ENCODE peak calls at places on chromosomes 12 and 14, in seven cellular contexts. A is keratinocyte, O is OCI-LY7, I is ovary, N is osteoblast, T is A549, E is uterus. W is an unnamed sample.

GRCh38 chr12:16307843-16308475 is 30.5 kb upstream of the SLC15A5 start:
- DNase-seq in O (no peak), I (no peak), N (no peak), T (no peak), E (no peak), A (no peak), W (no peak)

GRCh38 chr14:56633544-56633943 is 53.9 kb downstream of the TMEM260 start:
- DNase-seq in T (no peak), N (no peak), I (no peak), E (no peak), A (no peak), O (no peak), W (no peak)

GRCh38 chr12:94725375-94726168 is 75.2 kb upstream of the TMCC3 start:
- DNase-seq in O (peak), N (no peak), A (no peak), T (peak), E (no peak), I (no peak), W (peak)

GRCh38 chr14:57533214-57533613 is 39.6 kb upstream of the CCDC198 start:
- DNase-seq in O (peak), E (no peak), T (peak), N (no peak), I (no peak), A (no peak), W (no peak)

GRCh38 chr12:131264625-131265024 is 310.9 kb downstream of the ADGRD1 start:
- DNase-seq in T (peak), A (no peak), I (no peak), O (no peak), E (no peak), N (no peak), W (no peak)

GRCh38 chr12:46402861-46403731 is 30.5 kb upstream of the SLC38A2 start:
- DNase-seq in A (no peak), N (no peak), T (no peak), I (no peak), O (no peak), E (no peak), W (no peak)

GRCh38 chr12:101021911-101022388 is 188.1 kb downstream of the SLC5A8 start:
- DNase-seq in I (no peak), N (peak), T (peak), O (no peak), E (no peak), A (peak), W (peak)

GRCh38 chr14:25308244-25308643 is 258.3 kb upstream of the STXBP6 start:
- DNase-seq in N (no peak), A (no peak), E (no peak), O (no peak), T (no peak), I (no peak), W (no peak)

GRCh38 chr14:34507459-34507858 is 32.0 kb downstream of the EAPP start:
- DNase-seq in N (no peak), O (no peak), T (no peak), A (no peak), I (no peak), E (no peak), W (no peak)

GRCh38 chr12:108237272-108237671 is 101.8 kb downstream of the CMKLR1 start:
- DNase-seq in I (no peak), A (no peak), N (no peak), O (no peak), T (no peak), E (no peak), W (no peak)

GRCh38 chr14:61813101-61813596 is 50.9 kb downstream of the SNAPC1 start:
- DNase-seq in T (no peak), N (peak), E (no peak), I (no peak), A (no peak), O (no peak), W (no peak)

GRCh38 chr14:64444140-64444539 is 21.2 kb upstream of the AKAP5 start:
- DNase-seq in T (no peak), E (no peak), I (no peak), N (no peak), O (no peak), A (no peak), W (no peak)

GRCh38 chr12:132021965-132022364 is 72.2 kb downstream of the EP400 start:
- DNase-seq in O (no peak), I (no peak), T (no peak), N (no peak), E (no peak), A (no peak), W (no peak)

GRCh38 chr12:89345830-89346740 is 6.2 kb downstream of the DUSP6 start:
- DNase-seq in N (no peak), A (no peak), O (peak), E (no peak), T (no peak), I (no peak), W (peak)

GRCh38 chr12:77229640-77230442 is 164.5 kb upstream of the E2F7 start:
- DNase-seq in T (no peak), I (no peak), N (peak), A (no peak), E (no peak), O (no peak), W (no peak)

GRCh38 chr12:109385339-109386078 is 37.8 kb downstream of the MYO1H start:
- DNase-seq in N (no peak), T (peak), O (peak), E (peak), I (no peak), A (peak), W (peak)

DNA sequence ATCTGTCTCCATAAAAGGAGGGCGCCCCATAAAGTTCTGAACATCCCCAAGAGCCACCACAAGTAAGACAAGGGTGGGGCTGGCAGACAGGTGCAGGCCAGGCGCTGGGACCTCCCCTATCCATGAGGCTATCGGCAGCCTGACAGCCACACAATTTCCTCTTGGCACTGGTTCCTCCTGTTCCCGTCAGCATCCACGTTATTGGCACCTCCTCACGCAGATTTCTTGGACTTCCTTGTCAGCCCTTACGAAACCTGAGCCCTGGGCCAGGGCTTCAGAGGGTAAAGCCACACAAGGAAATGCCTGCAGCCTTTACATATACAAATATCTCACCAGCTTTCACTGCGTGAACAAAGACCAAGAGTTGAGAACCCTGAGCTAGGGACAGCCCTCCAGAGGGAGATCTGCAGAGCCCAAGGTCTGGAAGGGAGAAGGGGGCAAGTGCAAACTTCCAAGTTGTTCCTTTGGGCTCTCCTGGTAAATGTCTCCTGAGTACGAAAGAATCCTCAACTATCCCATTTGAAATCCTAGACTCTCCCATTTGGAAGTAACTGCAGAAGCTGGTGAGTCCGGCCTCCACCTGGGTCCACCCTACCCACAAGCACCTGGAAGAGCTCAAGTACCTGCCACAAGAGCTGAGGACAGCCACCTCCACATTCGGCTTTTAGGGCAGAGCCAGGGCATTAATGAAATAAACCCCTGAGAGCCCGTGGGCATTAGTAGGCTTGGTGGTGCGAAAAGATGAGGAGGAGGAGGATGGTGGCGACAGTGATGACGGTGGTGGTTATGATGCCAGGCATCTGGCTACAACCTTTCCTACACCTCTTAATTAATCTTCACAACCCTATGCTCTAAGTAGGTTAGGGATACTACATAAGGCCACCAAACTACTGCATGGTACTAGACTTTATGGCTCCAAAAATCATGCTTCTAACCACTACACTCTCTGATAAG is 5.5 kb upstream of the TC2N start:
- DNase-seq in T (peak), N (no peak), O (peak), I (peak), E (peak), A (no peak), W (peak)
- H3K27ac ChIP-seq in T (peak), N (no peak), O (peak), I (no peak), E (peak), A (no peak), W (peak)

GRCh38 chr14:103136388-103137271 is 13.4 kb downstream of the TNFAIP2 start:
- DNase-seq in I (peak), T (no peak), N (peak), O (no peak), E (peak), A (no peak), W (no peak)

GRCh38 chr14:103134405-103134804 is 11.1 kb downstream of the TNFAIP2 start:
- DNase-seq in E (no peak), N (no peak), A (no peak), T (no peak), O (no peak), I (no peak), W (no peak)

GRCh38 chr14:103134919-103135318 is 11.7 kb downstream of the TNFAIP2 start:
- DNase-seq in T (no peak), I (no peak), A (no peak), E (no peak), O (no peak), N (no peak), W (no peak)

GRCh38 chr14:103136076-103136340 is 12.7 kb downstream of the TNFAIP2 start:
- DNase-seq in I (no peak), N (peak), E (no peak), O (no peak), T (no peak), A (no peak), W (no peak)

GRCh38 chr14:103135333-103136075 is 12.2 kb downstream of the TNFAIP2 start:
- DNase-seq in E (no peak), A (no peak), O (no peak), I (no peak), T (no peak), N (peak), W (no peak)
- H3K27ac ChIP-seq in E (no peak), A (no peak), O (no peak), I (no peak), T (peak), N (no peak), W (no peak)

GRCh38 chr12:3480744-3481143 is 10.3 kb upstream of the PRMT8 start:
- DNase-seq in I (no peak), T (no peak), A (no peak), N (no peak), O (no peak), E (no peak), W (no peak)
- H3K27ac ChIP-seq in I (no peak), T (no peak), A (no peak), N (no peak), O (no peak), E (no peak), W (no peak)

GRCh38 chr14:103022669-103023044 is 34.7 kb downstream of the CDC42BPB start:
- DNase-seq in T (no peak), E (no peak), O (no peak), N (no peak), A (no peak), I (no peak), W (no peak)
- H3K27ac ChIP-seq in T (peak), E (no peak), O (no peak), N (peak), A (no peak), I (no peak), W (peak)

GRCh38 chr14:60510254-60510975 is 1.5 kb downstream of the SIX6 start:
- DNase-seq in T (no peak), O (no peak), A (no peak), E (no peak), I (no peak), N (no peak), W (no peak)
- H3K27ac ChIP-seq in T (no peak), O (no peak), A (no peak), E (no peak), I (no peak), N (no peak), W (no peak)

GRCh38 chr12:55789171-55789570 is 28.4 kb downstream of the SARNP start:
- DNase-seq in A (no peak), T (no peak), O (no peak), E (no peak), N (no peak), I (no peak), W (no peak)
- H3K27ac ChIP-seq in A (no peak), T (no peak), O (no peak), E (no peak), N (no peak), I (no peak), W (no peak)

W was measured in epithelial cell of prostate.